ENCODE peak calls at places on chromosomes 7 and 10, in five cellular contexts. R, S, T, M and B are unnamed samples.

GRCh38 chr10:81018898-81019890 is 481.5 kb downstream of the SH2D4B start:
- DNase-seq in S (peak; percentile 70), R (no peak), T (peak; percentile 20), M (peak; percentile 35), B (peak; percentile 72)

GRCh38 chr7:127336458-127336857 is 56.0 kb downstream of the ZNF800 start:
- DNase-seq in S (no peak), M (no peak), T (no peak), R (no peak), B (no peak)

GRCh38 chr7:96337519-96337918 is 15.6 kb upstream of the SLC25A13 start:
- DNase-seq in R (no peak), S (no peak), T (no peak), M (no peak), B (no peak)

GRCh38 chr10:95236068-95236903 is 42.2 kb downstream of the ACSM6 start:
- DNase-seq in S (peak; percentile 56), R (no peak), M (no peak), T (no peak), B (no peak)

GRCh38 chr10:91046891-91047290 is 126.0 kb upstream of the ANKRD1 start:
- DNase-seq in M (no peak), S (no peak), T (no peak), R (no peak), B (no peak)

GRCh38 chr7:80466638-80467037 is 45.2 kb downstream of the GNAT3 start:
- DNase-seq in R (no peak), M (no peak), S (no peak), T (no peak), B (no peak)

GRCh38 chr10:76559889-76560215 is 1077.8 kb downstream of the KCNMA1 start:
- DNase-seq in M (no peak), S (no peak), R (no peak), T (no peak), B (no peak)

GRCh38 chr7:7564323-7564780 is 2.3 kb upstream of the MIOS start:
- DNase-seq in T (no peak), M (no peak), R (no peak), S (peak; percentile 79), B (no peak)

GRCh38 chr7:3955751-3956696 is 655.0 kb downstream of the SDK1 start:
- DNase-seq in S (no peak), M (no peak), R (no peak), T (no peak), B (no peak)

GRCh38 chr7:134695321-134695860 is 48.7 kb downstream of the BPGM start:
- DNase-seq in R (no peak), S (no peak), M (no peak), T (no peak), B (no peak)

GRCh38 chr7:52502281-52502680 is 533.2 kb upstream of the POM121L12 start:
- DNase-seq in T (no peak), R (no peak), M (peak; percentile 29), S (no peak), B (peak; percentile 59)

GRCh38 chr10:121870413-121870812 is 57.4 kb downstream of the ATE1 start:
- DNase-seq in T (no peak), M (no peak), R (no peak), S (no peak), B (no peak)

GRCh38 chr10:50395279-50395678 is 144.0 kb upstream of the ASAH2 start:
- DNase-seq in R (no peak), M (no peak), T (no peak), S (no peak), B (no peak)

GRCh38 chr10:125843603-125844329 is 20.4 kb downstream of the BCCIP start:
- DNase-seq in R (no peak), M (no peak), S (no peak), T (no peak), B (no peak)

GRCh38 chr7:155885162-155886160 is 73.2 kb upstream of the SHH start:
- DNase-seq in M (peak; percentile 11), R (no peak), S (peak; percentile 82), T (peak; percentile 56), B (peak; percentile 8)

GRCh38 chr10:102769375-102770107 is 25.8 kb downstream of the WBP1L start:
- DNase-seq in S (no peak), T (no peak), R (no peak), M (no peak), B (no peak)

GRCh38 chr7:99839560-99840011 is 11.8 kb downstream of the CYP3A43 start:
- DNase-seq in T (no peak), M (no peak), R (no peak), S (no peak), B (no peak)

GRCh38 chr10:112915590-112916572 is 34.2 kb upstream of the TCF7L2 start:
- DNase-seq in R (no peak), M (no peak), T (no peak), S (no peak), B (no peak)

GRCh38 chr10:133309720-133310398 is 1.1 kb downstream of the ZNF511 start:
- DNase-seq in T (no peak), R (no peak), S (no peak), M (no peak), B (no peak)

GRCh38 chr10:32318476-32318896 is 28.5 kb downstream of the EPC1 start:
- DNase-seq in S (no peak), R (no peak), M (peak; percentile 32), T (no peak), B (peak; percentile 59)

GRCh38 chr10:61397175-61397986 is 55.8 kb downstream of the TMEM26 start:
- DNase-seq in T (no peak), M (peak; percentile 61), R (no peak), S (no peak), B (peak; percentile 79)

GRCh38 chr7:14673202-14673601 is 229.3 kb downstream of the DGKB start:
- DNase-seq in R (no peak), M (no peak), T (no peak), S (no peak), B (no peak)

GRCh38 chr7:111077001-111077400 is 13.9 kb upstream of the LRRN3 start:
- DNase-seq in M (no peak), R (no peak), T (no peak), S (no peak), B (no peak)

GRCh38 chr10:102604379-102604960 is 39.8 kb upstream of the TRIM8 start:
- DNase-seq in T (no peak), R (no peak), S (peak; percentile 43), M (no peak), B (no peak)

GRCh38 chr7:2952316-2952715 is 91.4 kb downstream of the CARD11 start:
- DNase-seq in M (no peak), R (no peak), T (no peak), S (no peak), B (no peak)

GRCh38 chr10:70558871-70559810 is 43.4 kb downstream of the PRF1 start:
- DNase-seq in M (no peak), T (no peak), R (peak; percentile 68), S (no peak), B (no peak)

GRCh38 chr10:97686301-97686961 is 610 bp downstream of the AVPI1 start:
- DNase-seq in R (no peak), T (no peak), S (peak; percentile 46), M (no peak), B (peak; percentile 21)

GRCh38 chr7:115230882-115231508 is 309.1 kb downstream of the MDFIC start:
- DNase-seq in S (peak; percentile 92), T (peak; percentile 86), R (no peak), M (no peak), B (peak; percentile 3)

GRCh38 chr7:159023746-159024145 is 120.9 kb downstream of the VIPR2 start:
- DNase-seq in R (no peak), T (no peak), M (no peak), S (no peak), B (no peak)

GRCh38 chr7:65820287-65820950 is 52.5 kb upstream of the VKORC1L1 start:
- DNase-seq in R (no peak), S (no peak), T (peak; percentile 15), M (no peak), B (no peak)

GRCh38 chr7:114865564-114865963 is 56.3 kb upstream of the MDFIC start:
- DNase-seq in M (peak; percentile 3), R (no peak), S (peak; percentile 50), T (peak; percentile 27), B (peak; percentile 15)

GRCh38 chr7:149620961-149621360 is 123.4 kb upstream of the ZNF746 start:
- DNase-seq in M (no peak), R (peak; percentile 52), T (no peak), S (no peak), B (no peak)

GRCh38 chr10:123236122-123236521 is 81.9 kb downstream of the BUB3 start:
- DNase-seq in T (no peak), R (no peak), M (no peak), S (no peak), B (no peak)

GRCh38 chr10:34710391-34710751 is 104.7 kb downstream of the PARD3 start:
- DNase-seq in T (no peak), M (no peak), S (peak; percentile 78), R (no peak), B (no peak)

GRCh38 chr7:107173191-107173590 is 4.4 kb downstream of the HBP1 start:
- DNase-seq in R (no peak), T (no peak), M (no peak), S (no peak), B (no peak)

GRCh38 chr10:72637398-72637857 is 11.5 kb upstream of the MICU1 start:
- DNase-seq in S (peak; percentile 66), M (peak; percentile 19), R (peak; percentile 7), T (no peak), B (peak; percentile 34)

GRCh38 chr7:82364048-82364447 is 79.5 kb downstream of the CACNA2D1 start:
- DNase-seq in R (no peak), T (no peak), S (no peak), M (no peak), B (no peak)

GRCh38 chr10:132540456-132540855 is 2.9 kb downstream of the INPP5A start:
- DNase-seq in R (no peak), T (no peak), M (no peak), S (no peak), B (no peak)